ENCODE peak calls at places on chromosome 12, in eight cellular contexts. Q, O, Y, P, D, T, U and C are unnamed samples.

GRCh38 chr12:80195143-80195726 is 95.9 kb downstream of the OTOGL start:
- DNase-seq in Q (no peak), O (no peak), Y (peak), P (peak), D (peak), T (peak), U (no peak), C (no peak)

GRCh38 chr12:304815-305214 is 42.2 kb upstream of the SLC6A13 start:
- DNase-seq in Q (no peak), O (no peak), Y (no peak), P (no peak), D (no peak), T (no peak), U (no peak), C (no peak)

GRCh38 chr12:103996595-103996994 is 30.9 kb downstream of the TDG start:
- DNase-seq in Q (no peak), O (no peak), Y (no peak), P (no peak), D (no peak), T (no peak), U (no peak), C (no peak)

GRCh38 chr12:122137229-122137628 is 36.8 kb downstream of the IL31 start:
- DNase-seq in Q (no peak), O (no peak), Y (no peak), P (no peak), D (no peak), T (no peak), U (no peak), C (no peak)

GRCh38 chr12:109736552-109737108 is 23.0 kb downstream of the FAM222A start:
- DNase-seq in Q (peak), O (no peak), Y (peak), P (no peak), D (no peak), T (no peak), U (no peak), C (no peak)

GRCh38 chr12:53208877-53209463 is 1.9 kb upstream of the ITGB7 start:
- DNase-seq in Q (no peak), O (no peak), Y (no peak), P (no peak), D (no peak), T (no peak), U (no peak), C (no peak)

GRCh38 chr12:124917135-124917840 is 2.8 kb upstream of the UBC start:
- DNase-seq in Q (peak), O (peak), Y (peak), P (no peak), D (no peak), T (no peak), U (no peak), C (peak)

GRCh38 chr12:20345866-20346265 is 22.5 kb upstream of the PDE3A start:
- DNase-seq in Q (no peak), O (no peak), Y (no peak), P (no peak), D (no peak), T (no peak), U (no peak), C (no peak)

GRCh38 chr12:19238520-19238919 is 109.0 kb downstream of the PLEKHA5 start:
- DNase-seq in Q (no peak), O (no peak), Y (no peak), P (no peak), D (no peak), T (no peak), U (no peak), C (no peak)

GRCh38 chr12:109888179-109889020 is 8.1 kb upstream of the GLTP start:
- DNase-seq in Q (no peak), O (no peak), Y (peak), P (no peak), D (no peak), T (peak), U (no peak), C (peak)